ENCODE peak calls at places on chromosomes 3 and 15, in ten cellular contexts. One of them, this sample, is unnamed.
A peak's percentile ranks its signal among the peaks of the same experiment; 100 is the strongest.

GRCh38 chr3:183822631-183823030 is 2.7 kb downstream of the MAP6D1 start:
- DNase-seq in GM13976: no peak
- DNase-seq in nucleus accumbens: peak; percentile 43
- DNase-seq in M059J: no peak
- DNase-seq in HFF-Myc: no peak
- DNase-seq in cardiac fibroblast: no peak
- DNase-seq in ACHN: no peak
- DNase-seq in GM03348: no peak
- DNase-seq in Right ventricle myocardium superior: no peak
- DNase-seq in adrenal gland: no peak
- DNase-seq in this sample: no peak

GRCh38 chr3:158731938-158732855 is at the start of gene RARRES1:
- DNase-seq in GM13976: peak; percentile 84
- DNase-seq in nucleus accumbens: no peak
- DNase-seq in M059J: peak; percentile 50
- DNase-seq in HFF-Myc: no peak
- DNase-seq in cardiac fibroblast: peak; percentile 41
- DNase-seq in ACHN: peak; percentile 32
- DNase-seq in GM03348: peak; percentile 83
- DNase-seq in Right ventricle myocardium superior: peak; percentile 88
- DNase-seq in adrenal gland: peak; percentile 79
- DNase-seq in this sample: no peak

GRCh38 chr3:109460961-109461360 is 123.6 kb upstream of the DPPA4 start:
- DNase-seq in GM13976: no peak
- DNase-seq in nucleus accumbens: no peak
- DNase-seq in M059J: no peak
- DNase-seq in HFF-Myc: no peak
- DNase-seq in cardiac fibroblast: no peak
- DNase-seq in ACHN: no peak
- DNase-seq in GM03348: no peak
- DNase-seq in Right ventricle myocardium superior: no peak
- DNase-seq in adrenal gland: no peak
- DNase-seq in this sample: no peak

GRCh38 chr3:156356537-156357363 is 198.2 kb downstream of the SSR3 start:
- DNase-seq in GM13976: no peak
- DNase-seq in nucleus accumbens: no peak
- DNase-seq in M059J: peak; percentile 12
- DNase-seq in HFF-Myc: no peak
- DNase-seq in cardiac fibroblast: no peak
- DNase-seq in ACHN: no peak
- DNase-seq in GM03348: peak; percentile 29
- DNase-seq in Right ventricle myocardium superior: no peak
- DNase-seq in adrenal gland: no peak
- DNase-seq in this sample: no peak

GRCh38 chr3:61783993-61784718 is 222.8 kb downstream of the PTPRG start:
- DNase-seq in GM13976: no peak
- DNase-seq in nucleus accumbens: no peak
- DNase-seq in M059J: peak; percentile 60
- DNase-seq in HFF-Myc: no peak
- DNase-seq in cardiac fibroblast: peak; percentile 67
- DNase-seq in ACHN: no peak
- DNase-seq in GM03348: peak; percentile 69
- DNase-seq in Right ventricle myocardium superior: no peak
- DNase-seq in adrenal gland: no peak
- DNase-seq in this sample: no peak

GRCh38 chr15:45486317-45486716 is 36.2 kb downstream of the SLC30A4 start:
- DNase-seq in GM13976: no peak
- DNase-seq in nucleus accumbens: no peak
- DNase-seq in M059J: no peak
- DNase-seq in HFF-Myc: no peak
- DNase-seq in cardiac fibroblast: no peak
- DNase-seq in ACHN: no peak
- DNase-seq in GM03348: no peak
- DNase-seq in Right ventricle myocardium superior: no peak
- DNase-seq in adrenal gland: no peak
- DNase-seq in this sample: no peak

GRCh38 chr3:33061782-33062181 is 35.2 kb downstream of the GLB1 start:
- DNase-seq in GM13976: no peak
- DNase-seq in nucleus accumbens: no peak
- DNase-seq in M059J: peak; percentile 2
- DNase-seq in HFF-Myc: peak; percentile 69
- DNase-seq in cardiac fibroblast: peak; percentile 80
- DNase-seq in ACHN: no peak
- DNase-seq in GM03348: peak; percentile 55
- DNase-seq in Right ventricle myocardium superior: no peak
- DNase-seq in adrenal gland: no peak
- DNase-seq in this sample: no peak

GRCh38 chr3:47161983-47162694 is 1.8 kb downstream of the SETD2 start:
- DNase-seq in GM13976: no peak
- DNase-seq in nucleus accumbens: no peak
- DNase-seq in M059J: no peak
- DNase-seq in HFF-Myc: no peak
- DNase-seq in cardiac fibroblast: no peak
- DNase-seq in ACHN: no peak
- DNase-seq in GM03348: no peak
- DNase-seq in Right ventricle myocardium superior: no peak
- DNase-seq in adrenal gland: no peak
- DNase-seq in this sample: no peak

GRCh38 chr3:14137004-14137403 is 12.2 kb downstream of the TMEM43 start:
- DNase-seq in GM13976: no peak
- DNase-seq in nucleus accumbens: no peak
- DNase-seq in M059J: peak; percentile 37
- DNase-seq in HFF-Myc: no peak
- DNase-seq in cardiac fibroblast: no peak
- DNase-seq in ACHN: no peak
- DNase-seq in GM03348: no peak
- DNase-seq in Right ventricle myocardium superior: no peak
- DNase-seq in adrenal gland: peak; percentile 57
- DNase-seq in this sample: no peak

GRCh38 chr15:72682772-72683171 is 3.2 kb downstream of the HIGD2B start:
- DNase-seq in GM13976: no peak
- DNase-seq in nucleus accumbens: no peak
- DNase-seq in M059J: no peak
- DNase-seq in HFF-Myc: no peak
- DNase-seq in cardiac fibroblast: no peak
- DNase-seq in ACHN: no peak
- DNase-seq in GM03348: no peak
- DNase-seq in Right ventricle myocardium superior: no peak
- DNase-seq in adrenal gland: no peak
- DNase-seq in this sample: no peak

GRCh38 chr3:177279118-177279815 is 82.0 kb upstream of the TBL1XR1 start:
- DNase-seq in GM13976: no peak
- DNase-seq in nucleus accumbens: no peak
- DNase-seq in M059J: peak; percentile 62
- DNase-seq in HFF-Myc: no peak
- DNase-seq in cardiac fibroblast: no peak
- DNase-seq in ACHN: peak; percentile 20
- DNase-seq in GM03348: no peak
- DNase-seq in Right ventricle myocardium superior: no peak
- DNase-seq in adrenal gland: peak; percentile 9
- DNase-seq in this sample: no peak

GRCh38 chr3:185933374-185933950 is 4.4 kb downstream of the TRA2B start:
- DNase-seq in GM13976: no peak
- DNase-seq in nucleus accumbens: no peak
- DNase-seq in M059J: no peak
- DNase-seq in HFF-Myc: no peak
- DNase-seq in cardiac fibroblast: no peak
- DNase-seq in ACHN: no peak
- DNase-seq in GM03348: no peak
- DNase-seq in Right ventricle myocardium superior: no peak
- DNase-seq in adrenal gland: no peak
- DNase-seq in this sample: no peak

GRCh38 chr3:101531473-101532086 is 18.6 kb upstream of the SENP7 start:
- DNase-seq in GM13976: no peak
- DNase-seq in nucleus accumbens: no peak
- DNase-seq in M059J: peak; percentile 80
- DNase-seq in HFF-Myc: no peak
- DNase-seq in cardiac fibroblast: no peak
- DNase-seq in ACHN: no peak
- DNase-seq in GM03348: no peak
- DNase-seq in Right ventricle myocardium superior: no peak
- DNase-seq in adrenal gland: no peak
- DNase-seq in this sample: no peak

GRCh38 chr3:123392871-123393620 is 55.8 kb downstream of the ADCY5 start:
- DNase-seq in GM13976: no peak
- DNase-seq in nucleus accumbens: no peak
- DNase-seq in M059J: no peak
- DNase-seq in HFF-Myc: no peak
- DNase-seq in cardiac fibroblast: no peak
- DNase-seq in ACHN: no peak
- DNase-seq in GM03348: no peak
- DNase-seq in Right ventricle myocardium superior: no peak
- DNase-seq in adrenal gland: no peak
- DNase-seq in this sample: no peak

GRCh38 chr15:88395241-88395640 is 71.9 kb downstream of the MRPL46 start:
- DNase-seq in GM13976: no peak
- DNase-seq in nucleus accumbens: no peak
- DNase-seq in M059J: no peak
- DNase-seq in HFF-Myc: no peak
- DNase-seq in cardiac fibroblast: no peak
- DNase-seq in ACHN: no peak
- DNase-seq in GM03348: no peak
- DNase-seq in Right ventricle myocardium superior: no peak
- DNase-seq in adrenal gland: no peak
- DNase-seq in this sample: no peak

GRCh38 chr15:75455982-75456531 is 4.6 kb upstream of the SIN3A start:
- DNase-seq in GM13976: peak; percentile 56
- DNase-seq in nucleus accumbens: no peak
- DNase-seq in M059J: peak; percentile 66
- DNase-seq in HFF-Myc: no peak
- DNase-seq in cardiac fibroblast: peak; percentile 62
- DNase-seq in ACHN: peak; percentile 62
- DNase-seq in GM03348: no peak
- DNase-seq in Right ventricle myocardium superior: no peak
- DNase-seq in adrenal gland: no peak
- DNase-seq in this sample: no peak

GRCh38 chr15:74626752-74627692 is 11.4 kb downstream of the CLK3 start:
- DNase-seq in GM13976: no peak
- DNase-seq in nucleus accumbens: no peak
- DNase-seq in M059J: no peak
- DNase-seq in HFF-Myc: no peak
- DNase-seq in cardiac fibroblast: no peak
- DNase-seq in ACHN: no peak
- DNase-seq in GM03348: no peak
- DNase-seq in Right ventricle myocardium superior: no peak
- DNase-seq in adrenal gland: peak; percentile 51
- DNase-seq in this sample: no peak

GRCh38 chr15:60093273-60094067 is 89.4 kb downstream of the FOXB1 start:
- DNase-seq in GM13976: no peak
- DNase-seq in nucleus accumbens: no peak
- DNase-seq in M059J: no peak
- DNase-seq in HFF-Myc: no peak
- DNase-seq in cardiac fibroblast: no peak
- DNase-seq in ACHN: no peak
- DNase-seq in GM03348: no peak
- DNase-seq in Right ventricle myocardium superior: no peak
- DNase-seq in adrenal gland: no peak
- DNase-seq in this sample: no peak

GRCh38 chr15:74786659-74787165 is 4.8 kb downstream of the CSK start:
- DNase-seq in GM13976: no peak
- DNase-seq in nucleus accumbens: no peak
- DNase-seq in M059J: no peak
- DNase-seq in HFF-Myc: no peak
- DNase-seq in cardiac fibroblast: no peak
- DNase-seq in ACHN: no peak
- DNase-seq in GM03348: no peak
- DNase-seq in Right ventricle myocardium superior: peak; percentile 70
- DNase-seq in adrenal gland: no peak
- DNase-seq in this sample: no peak

GRCh38 chr3:115624029-115624645 is 827 bp downstream of the GAP43 start:
- DNase-seq in GM13976: no peak
- DNase-seq in nucleus accumbens: no peak
- DNase-seq in M059J: no peak
- DNase-seq in HFF-Myc: no peak
- DNase-seq in cardiac fibroblast: no peak
- DNase-seq in ACHN: no peak
- DNase-seq in GM03348: no peak
- DNase-seq in Right ventricle myocardium superior: no peak
- DNase-seq in adrenal gland: no peak
- DNase-seq in this sample: no peak

GRCh38 chr3:129507181-129507831 is 21.1 kb upstream of the RHO start:
- DNase-seq in GM13976: no peak
- DNase-seq in nucleus accumbens: peak; percentile 38
- DNase-seq in M059J: no peak
- DNase-seq in HFF-Myc: no peak
- DNase-seq in cardiac fibroblast: no peak
- DNase-seq in ACHN: no peak
- DNase-seq in GM03348: no peak
- DNase-seq in Right ventricle myocardium superior: peak; percentile 67
- DNase-seq in adrenal gland: no peak
- DNase-seq in this sample: no peak

GRCh38 chr3:194814878-194815357 is 129.2 kb downstream of the FAM43A start:
- DNase-seq in GM13976: no peak
- DNase-seq in nucleus accumbens: no peak
- DNase-seq in M059J: no peak
- DNase-seq in HFF-Myc: no peak
- DNase-seq in cardiac fibroblast: peak; percentile 18
- DNase-seq in ACHN: no peak
- DNase-seq in GM03348: no peak
- DNase-seq in Right ventricle myocardium superior: no peak
- DNase-seq in adrenal gland: no peak
- DNase-seq in this sample: no peak

GRCh38 chr3:117754058-117754457 is 1044.5 kb downstream of the TUSC7 start:
- DNase-seq in GM13976: no peak
- DNase-seq in nucleus accumbens: no peak
- DNase-seq in M059J: no peak
- DNase-seq in HFF-Myc: no peak
- DNase-seq in cardiac fibroblast: no peak
- DNase-seq in ACHN: no peak
- DNase-seq in GM03348: no peak
- DNase-seq in Right ventricle myocardium superior: no peak
- DNase-seq in adrenal gland: no peak
- DNase-seq in this sample: no peak

GRCh38 chr3:45199837-45200648 is 26.0 kb downstream of the TMEM158 start:
- DNase-seq in GM13976: no peak
- DNase-seq in nucleus accumbens: no peak
- DNase-seq in M059J: peak; percentile 90
- DNase-seq in HFF-Myc: peak; percentile 86
- DNase-seq in cardiac fibroblast: peak; percentile 95
- DNase-seq in ACHN: peak; percentile 88
- DNase-seq in GM03348: peak; percentile 86
- DNase-seq in Right ventricle myocardium superior: no peak
- DNase-seq in adrenal gland: peak; percentile 62
- DNase-seq in this sample: no peak

GRCh38 chr3:109050591-109051167 is 67.3 kb downstream of the MORC1 start:
- DNase-seq in GM13976: peak; percentile 32
- DNase-seq in nucleus accumbens: no peak
- DNase-seq in M059J: peak; percentile 24
- DNase-seq in HFF-Myc: no peak
- DNase-seq in cardiac fibroblast: peak; percentile 39
- DNase-seq in ACHN: peak; percentile 26
- DNase-seq in GM03348: peak; percentile 22
- DNase-seq in Right ventricle myocardium superior: no peak
- DNase-seq in adrenal gland: no peak
- DNase-seq in this sample: no peak

GRCh38 chr15:67945951-67946700 is 106.3 kb upstream of the RNU6-1 start:
- DNase-seq in GM13976: no peak
- DNase-seq in nucleus accumbens: no peak
- DNase-seq in M059J: peak; percentile 92
- DNase-seq in HFF-Myc: peak; percentile 78
- DNase-seq in cardiac fibroblast: no peak
- DNase-seq in ACHN: no peak
- DNase-seq in GM03348: no peak
- DNase-seq in Right ventricle myocardium superior: no peak
- DNase-seq in adrenal gland: no peak
- DNase-seq in this sample: no peak

GRCh38 chr3:123791898-123792297 is 92.2 kb downstream of the MYLK start:
- DNase-seq in GM13976: no peak
- DNase-seq in nucleus accumbens: no peak
- DNase-seq in M059J: peak; percentile 84
- DNase-seq in HFF-Myc: no peak
- DNase-seq in cardiac fibroblast: peak; percentile 62
- DNase-seq in ACHN: no peak
- DNase-seq in GM03348: no peak
- DNase-seq in Right ventricle myocardium superior: no peak
- DNase-seq in adrenal gland: no peak
- DNase-seq in this sample: no peak

GRCh38 chr3:112672716-112673506 is 32.0 kb upstream of the CCDC80 start:
- DNase-seq in GM13976: no peak
- DNase-seq in nucleus accumbens: no peak
- DNase-seq in M059J: peak; percentile 37
- DNase-seq in HFF-Myc: no peak
- DNase-seq in cardiac fibroblast: no peak
- DNase-seq in ACHN: no peak
- DNase-seq in GM03348: no peak
- DNase-seq in Right ventricle myocardium superior: no peak
- DNase-seq in adrenal gland: no peak
- DNase-seq in this sample: no peak